ENCODE peak calls at places on chromosomes 7 and 10, in nine cellular contexts. V, R, G, N, J, Z, W, I and P are unnamed samples.

GRCh38 chr10:3427316-3427715 is 254.7 kb upstream of the PITRM1 start:
- DNase-seq in R (no peak), V (no peak), N (no peak), J (no peak), I (no peak), G (peak), W (no peak), Z (no peak), P (no peak)

GRCh38 chr10:6014241-6014761 is 37.0 kb upstream of the IL15RA start:
- DNase-seq in N (no peak), G (peak), W (peak), J (peak), V (peak), I (peak), Z (peak), R (peak), P (no peak)

GRCh38 chr7:117017017-117017451 is 63.7 kb downstream of the ST7 start:
- DNase-seq in I (no peak), G (no peak), Z (no peak), V (no peak), W (peak), N (no peak), J (no peak), R (no peak), P (no peak)

GRCh38 chr7:22173884-22174573 is 182.9 kb downstream of the RAPGEF5 start:
- DNase-seq in N (no peak), W (no peak), V (no peak), Z (no peak), G (no peak), J (no peak), I (no peak), R (no peak), P (peak)

GRCh38 chr7:50310361-50310760 is 5.8 kb downstream of the IKZF1 start:
- DNase-seq in W (no peak), I (no peak), G (no peak), R (no peak), N (no peak), V (no peak), Z (no peak), J (no peak), P (no peak)

GRCh38 chr10:100327007-100327700 is 2.9 kb downstream of the PKD2L1 start:
- DNase-seq in J (peak), I (no peak), G (no peak), V (no peak), W (no peak), Z (no peak), N (peak), R (peak), P (peak)

GRCh38 chr7:40899151-40899550 is 764.3 kb downstream of the SUGCT start:
- DNase-seq in I (no peak), W (no peak), V (no peak), Z (no peak), J (no peak), G (no peak), R (no peak), N (no peak), P (no peak)

GRCh38 chr7:140596751-140597424 is 43.7 kb downstream of the DENND2A start:
- DNase-seq in R (no peak), W (no peak), I (no peak), J (no peak), N (no peak), V (no peak), Z (peak), G (no peak), P (no peak)

GRCh38 chr7:22566176-22566575 is 66.2 kb upstream of the STEAP1B start:
- DNase-seq in N (no peak), J (no peak), I (no peak), G (peak), V (no peak), R (no peak), Z (no peak), W (no peak), P (no peak)

GRCh38 chr7:24715661-24716479 is 41.4 kb downstream of the GSDME start:
- DNase-seq in I (peak), N (no peak), W (peak), R (no peak), J (peak), V (no peak), G (no peak), Z (peak), P (peak)

GRCh38 chr10:28922861-28923260 is 245.5 kb downstream of the BAMBI start:
- DNase-seq in R (no peak), V (peak), G (no peak), N (no peak), W (no peak), J (no peak), Z (no peak), I (no peak), P (no peak)

GRCh38 chr7:122942765-122943164 is 52.7 kb downstream of the TAS2R16 start:
- DNase-seq in V (no peak), I (no peak), G (no peak), R (no peak), W (peak), N (no peak), Z (no peak), J (no peak), P (no peak)

GRCh38 chr10:115827180-115827579 is 445.8 kb downstream of the GFRA1 start:
- DNase-seq in I (no peak), W (no peak), V (no peak), R (no peak), G (no peak), N (no peak), Z (no peak), J (no peak), P (no peak)

GRCh38 chr7:17275749-17276671 is 22.4 kb upstream of the AHR start:
- DNase-seq in N (no peak), R (no peak), Z (peak), J (peak), G (no peak), W (no peak), I (no peak), V (no peak), P (no peak)

GRCh38 chr7:46713868-46714596 is 793.0 kb upstream of the IGFBP3 start:
- DNase-seq in R (peak), W (no peak), V (peak), N (no peak), I (no peak), Z (peak), J (peak), G (peak), P (no peak)